ENCODE peak calls at places on chromosomes 7 and 10, in nine cellular contexts. J, H, A, C, Y, V, D, R and Z are unnamed samples.

GRCh38 chr10:123852411-123852951 is 39.1 kb downstream of the CPXM2 start:
- DNase-seq in R (no peak), Y (no peak), D (no peak), H (no peak), A (no peak), J (no peak), C (no peak), V (no peak), Z (no peak)

GRCh38 chr7:42071372-42072261 is 165.4 kb downstream of the GLI3 start:
- DNase-seq in R (no peak), J (no peak), C (no peak), Y (peak; percentile 27), D (no peak), H (peak; percentile 67), A (no peak), V (no peak), Z (no peak)

GRCh38 chr7:106542550-106543220 is 118.3 kb downstream of the CCDC71L start:
- DNase-seq in D (peak; percentile 92), C (no peak), A (no peak), R (no peak), H (peak; percentile 86), J (no peak), V (peak; percentile 55), Y (peak; percentile 84), Z (no peak)

GRCh38 chr10:119412831-119413737 is 129.4 kb downstream of the RGS10 start:
- DNase-seq in Y (peak; percentile 77), V (no peak), H (peak; percentile 39), D (peak; percentile 80), C (no peak), R (no peak), A (no peak), J (no peak), Z (peak; percentile 71)

GRCh38 chr10:42933454-42934340 is 143.2 kb upstream of the RET start:
- DNase-seq in H (peak; percentile 0), J (no peak), C (no peak), D (no peak), R (no peak), A (no peak), Y (no peak), V (peak; percentile 73), Z (peak; percentile 64)

GRCh38 chr10:99443483-99443882 is 13.1 kb upstream of the GOT1 start:
- DNase-seq in Y (no peak), D (no peak), A (no peak), V (no peak), J (no peak), R (no peak), H (no peak), C (no peak), Z (no peak)

GRCh38 chr7:41674505-41675023 is 28.3 kb downstream of the INHBA start:
- DNase-seq in H (no peak), D (peak; percentile 48), A (no peak), Y (no peak), J (no peak), R (no peak), C (no peak), V (no peak), Z (no peak)

GRCh38 chr10:122258136-122259074 is 12.7 kb upstream of the BTBD16 start:
- DNase-seq in C (no peak), V (no peak), Y (no peak), D (peak; percentile 60), A (no peak), R (no peak), H (peak; percentile 53), J (no peak), Z (no peak)

GRCh38 chr7:39910108-39910869 is 39.8 kb upstream of the CDK13 start:
- DNase-seq in H (peak; percentile 39), C (no peak), V (no peak), J (no peak), Y (peak; percentile 29), D (peak; percentile 56), R (no peak), A (no peak), Z (no peak)

GRCh38 chr7:137933270-137934017 is 68.4 kb downstream of the CREB3L2 start:
- DNase-seq in J (peak; percentile 82), C (no peak), D (peak; percentile 76), V (no peak), R (no peak), Y (peak; percentile 47), A (no peak), H (peak; percentile 84), Z (no peak)

GRCh38 chr10:34217524-34217923 is 597.6 kb downstream of the PARD3 start:
- DNase-seq in H (no peak), Y (no peak), A (no peak), V (no peak), R (no peak), D (no peak), J (no peak), C (no peak), Z (no peak)

GRCh38 chr10:9766762-9767161 is 1250.9 kb upstream of the CELF2 start:
- DNase-seq in C (no peak), Y (no peak), D (no peak), A (no peak), H (no peak), J (no peak), V (no peak), R (no peak), Z (no peak)

GRCh38 chr10:20596065-20596760 is 300.9 kb downstream of the NEBL start:
- DNase-seq in J (no peak), C (no peak), H (peak; percentile 83), D (no peak), V (no peak), R (no peak), A (no peak), Y (no peak), Z (no peak)

GRCh38 chr10:29784175-29784773 is 149.5 kb upstream of the SVIL start:
- DNase-seq in V (no peak), J (no peak), C (no peak), D (peak; percentile 100), A (no peak), Y (peak; percentile 88), H (peak; percentile 100), R (no peak), Z (no peak)

GRCh38 chr7:86645174-86645566 is 1.5 kb downstream of the GRM3 start:
- DNase-seq in H (no peak), C (no peak), J (no peak), R (no peak), A (no peak), Y (no peak), V (no peak), D (no peak), Z (no peak)

GRCh38 chr7:54833021-54833467 is 74.0 kb upstream of the SEC61G start:
- DNase-seq in V (no peak), Y (no peak), H (peak; percentile 18), R (no peak), J (peak; percentile 72), A (no peak), D (no peak), C (no peak), Z (no peak)

GRCh38 chr7:84982199-84982598 is 204.7 kb downstream of the SEMA3D start:
- DNase-seq in V (no peak), C (no peak), R (no peak), H (peak; percentile 20), J (no peak), Y (peak; percentile 12), A (no peak), D (peak; percentile 64), Z (no peak)

GRCh38 chr10:103905441-103905840 is 12.5 kb downstream of the STN1 start:
- DNase-seq in C (no peak), D (no peak), J (no peak), Y (no peak), R (no peak), A (no peak), V (no peak), H (no peak), Z (no peak)

GRCh38 chr7:105808703-105809590 is 67.5 kb downstream of the ATXN7L1 start:
- DNase-seq in J (no peak), A (peak; percentile 23), H (peak; percentile 67), C (peak; percentile 70), Y (peak; percentile 41), V (no peak), R (no peak), D (peak; percentile 69), Z (no peak)

GRCh38 chr7:51138121-51139085 is 178.2 kb downstream of the COBL start:
- DNase-seq in Y (no peak), V (peak; percentile 48), J (no peak), D (no peak), R (no peak), C (no peak), H (peak; percentile 8), A (no peak), Z (no peak)

GRCh38 chr10:78292987-78293865 is 259.6 kb downstream of the RPS24 start:
- DNase-seq in J (peak; percentile 11), H (peak; percentile 45), C (no peak), V (no peak), A (no peak), D (peak; percentile 34), Y (no peak), R (no peak), Z (peak; percentile 33)

GRCh38 chr7:132655071-132655761 is 78.9 kb upstream of the PLXNA4 start:
- DNase-seq in J (no peak), C (no peak), Y (peak; percentile 24), A (no peak), D (peak; percentile 11), H (peak; percentile 71), V (no peak), R (no peak), Z (no peak)